ENCODE peak calls at places on chromosomes 5 and 9, in four cellular contexts. W, O, M and D are unnamed samples.
A peak's percentile ranks its signal among the peaks of the same experiment; 100 is the strongest.

GRCh38 chr9:125989090-125989501 is 241.9 kb downstream of the PBX3 start:
- DNase-seq in W (no peak), O (peak; percentile 65), M (no peak), D (no peak)

GRCh38 chr5:53871050-53871449 is 310.6 kb downstream of the NDUFS4 start:
- DNase-seq in M (no peak), W (no peak), O (no peak), D (no peak)

GRCh38 chr9:5499889-5500398 is 10.4 kb upstream of the PDCD1LG2 start:
- DNase-seq in W (no peak), O (no peak), M (no peak), D (no peak)

GRCh38 chr9:13885258-13885657 is 428.7 kb downstream of the NFIB start:
- DNase-seq in M (no peak), O (no peak), W (no peak), D (no peak)

GRCh38 chr5:155844541-155844940 is 482.4 kb upstream of the SGCD start:
- DNase-seq in O (no peak), W (no peak), M (no peak), D (no peak)

GRCh38 chr5:135467051-135467625 is 15.0 kb upstream of the TIFAB start:
- DNase-seq in M (no peak), O (peak; percentile 70), W (no peak), D (no peak)

GRCh38 chr9:92151691-92152393 is 36.6 kb upstream of the SPTLC1 start:
- DNase-seq in O (peak; percentile 61), W (no peak), M (no peak), D (no peak)

GRCh38 chr9:132986586-132986985 is 8.1 kb downstream of the GFI1B start:
- DNase-seq in M (no peak), W (no peak), O (no peak), D (no peak)

GRCh38 chr9:20853866-20854265 is 169.8 kb downstream of the FOCAD start:
- DNase-seq in M (no peak), W (no peak), O (no peak), D (no peak)

GRCh38 chr9:36970007-36970888 is 63.8 kb downstream of the PAX5 start:
- DNase-seq in W (no peak), O (no peak), M (no peak), D (no peak)

GRCh38 chr5:143177263-143177994 is 226.1 kb downstream of the NR3C1 start:
- DNase-seq in W (no peak), O (peak; percentile 80), M (no peak), D (peak; percentile 30)

GRCh38 chr5:178145965-178146820 is 7.5 kb downstream of the NHP2 start:
- DNase-seq in W (peak; percentile 81), O (peak; percentile 82), M (peak; percentile 67), D (no peak)

GRCh38 chr5:72347801-72348305 is 27.7 kb downstream of the PTCD2 start:
- DNase-seq in M (no peak), W (no peak), O (no peak), D (no peak)

GRCh38 chr5:1174122-1174936 is 27.1 kb upstream of the SLC6A19 start:
- DNase-seq in W (peak; percentile 20), M (peak; percentile 40), O (peak; percentile 82), D (no peak)

GRCh38 chr9:13388157-13388556 is 108.7 kb upstream of the MPDZ start:
- DNase-seq in O (no peak), W (no peak), M (no peak), D (no peak)

GRCh38 chr9:134333234-134333873 is 7.1 kb downstream of the RXRA start:
- DNase-seq in O (no peak), W (no peak), M (no peak), D (no peak)

GRCh38 chr5:142437563-142437962 is 112.7 kb upstream of the SPRY4 start:
- DNase-seq in W (no peak), O (no peak), M (no peak), D (no peak)

GRCh38 chr9:107732781-107733529 is 243.4 kb upstream of the KLF4 start:
- DNase-seq in M (no peak), O (no peak), W (no peak), D (no peak)

GRCh38 chr9:98333703-98334582 is 78.5 kb upstream of the TBC1D2 start:
- DNase-seq in W (no peak), O (no peak), M (no peak), D (no peak)

GRCh38 chr9:134317431-134318414 is 8.5 kb upstream of the RXRA start:
- DNase-seq in M (no peak), O (peak; percentile 68), W (no peak), D (no peak)

GRCh38 chr5:21831145-21831787 is 1021.9 kb downstream of the CDH12 start:
- DNase-seq in W (no peak), O (no peak), M (no peak), D (no peak)

GRCh38 chr5:151196556-151197290 is 27.2 kb downstream of the CCDC69 start:
- DNase-seq in W (peak; percentile 96), O (no peak), M (no peak), D (no peak)

GRCh38 chr5:107389130-107389553 is 281.6 kb downstream of the EFNA5 start:
- DNase-seq in O (no peak), W (peak; percentile 96), M (peak; percentile 31), D (no peak)

GRCh38 chr9:123360161-123361085 is 4.4 kb downstream of the CRB2 start:
- DNase-seq in O (no peak), M (no peak), W (peak; percentile 50), D (no peak)

GRCh38 chr9:35510745-35511428 is 21.0 kb downstream of the RUSC2 start:
- DNase-seq in O (peak; percentile 93), W (no peak), M (no peak), D (no peak)

GRCh38 chr5:147939431-147940114 is 33.2 kb upstream of the C5orf46 start:
- DNase-seq in W (no peak), M (no peak), O (no peak), D (no peak)

GRCh38 chr5:110105692-110106091 is 416.0 kb downstream of the MAN2A1 start:
- DNase-seq in O (no peak), W (no peak), M (no peak), D (no peak)

GRCh38 chr5:634191-634590 is 22.1 kb downstream of the CEP72 start:
- DNase-seq in M (peak; percentile 11), O (peak; percentile 51), W (no peak), D (no peak)

GRCh38 chr9:12934515-12935301 is 159.9 kb downstream of the LURAP1L start:
- DNase-seq in M (no peak), O (no peak), W (no peak), D (no peak)

GRCh38 chr9:113808391-113809191 is 67.5 kb upstream of the ZNF618 start:
- DNase-seq in M (no peak), W (no peak), O (no peak), D (no peak)

GRCh38 chr9:25702536-25702935 is 24.3 kb upstream of the TUSC1 start:
- DNase-seq in W (no peak), M (no peak), O (no peak), D (no peak)

GRCh38 chr5:3091040-3091774 is 339.7 kb upstream of the IRX2 start:
- DNase-seq in O (no peak), M (no peak), W (no peak), D (no peak)

GRCh38 chr9:35501941-35502340 is 12.0 kb downstream of the RUSC2 start:
- DNase-seq in O (no peak), W (no peak), M (no peak), D (no peak)

GRCh38 chr9:136011703-136012496 is 50.7 kb upstream of the UBAC1 start:
- DNase-seq in W (peak; percentile 18), M (no peak), O (peak; percentile 92), D (no peak)

GRCh38 chr9:90774682-90775081 is 26.9 kb upstream of the SYK start:
- DNase-seq in M (no peak), O (no peak), W (peak; percentile 97), D (no peak)

GRCh38 chr9:110088099-110088498 is 119.9 kb downstream of the C9orf152 start:
- DNase-seq in W (peak; percentile 20), M (no peak), O (no peak), D (no peak)

GRCh38 chr9:121634800-121635261 is 16.6 kb upstream of the DAB2IP start:
- DNase-seq in O (no peak), W (peak; percentile 14), M (no peak), D (no peak)

GRCh38 chr5:175728885-175729828 is 71.3 kb downstream of the HRH2 start:
- DNase-seq in M (no peak), O (no peak), W (no peak), D (no peak)